ENCODE peak calls at places on chromosome 15, in six cellular contexts. V is uterus; I is HFF-Myc; G is CD8-positive, alpha-beta memory T cell; Y is aorta; T is dorsolateral prefrontal cortex. B is an unnamed sample.

GRCh38 chr15:32979710-32980109 is 214.8 kb downstream of the FMN1 start:
- DNase-seq in V (no peak), I (peak), G (no peak), Y (no peak), T (no peak), B (peak)

GRCh38 chr15:79812536-79812935 is 84.3 kb downstream of the MTHFS start:
- DNase-seq in V (no peak), I (no peak), G (no peak), Y (no peak), T (no peak), B (no peak)

GRCh38 chr15:101000271-101000681 is 81.1 kb downstream of the LRRK1 start:
- DNase-seq in V (no peak), I (no peak), G (no peak), Y (no peak), T (no peak), B (no peak)

GRCh38 chr15:63915888-63916731 is 82.4 kb upstream of the HERC1 start:
- DNase-seq in V (no peak), I (no peak), G (no peak), Y (peak), T (no peak), B (no peak)

GRCh38 chr15:69576035-69576526 is 123.5 kb downstream of the RPLP1 start:
- DNase-seq in V (no peak), I (no peak), G (peak), Y (peak), T (peak), B (no peak)

GRCh38 chr15:36658321-36658720 is 78.9 kb downstream of the CDIN1 start:
- DNase-seq in V (no peak), I (peak), G (no peak), Y (no peak), T (no peak), B (no peak)

GRCh38 chr15:63539517-63539916 is 35.1 kb downstream of the USP3 start:
- DNase-seq in V (peak), I (no peak), G (no peak), Y (no peak), T (no peak), B (no peak)

GRCh38 chr15:59281699-59282098 is 75.1 kb downstream of the LDHAL6B start:
- DNase-seq in V (no peak), I (no peak), G (no peak), Y (no peak), T (no peak), B (no peak)

GRCh38 chr15:70701891-70702568 is 61.3 kb downstream of the UACA start:
- DNase-seq in V (no peak), I (no peak), G (no peak), Y (no peak), T (no peak), B (peak)
- H3K4me3 ChIP-seq in V (peak), I (no peak), G (no peak), Y (peak), T (peak), B (peak)

DNA sequence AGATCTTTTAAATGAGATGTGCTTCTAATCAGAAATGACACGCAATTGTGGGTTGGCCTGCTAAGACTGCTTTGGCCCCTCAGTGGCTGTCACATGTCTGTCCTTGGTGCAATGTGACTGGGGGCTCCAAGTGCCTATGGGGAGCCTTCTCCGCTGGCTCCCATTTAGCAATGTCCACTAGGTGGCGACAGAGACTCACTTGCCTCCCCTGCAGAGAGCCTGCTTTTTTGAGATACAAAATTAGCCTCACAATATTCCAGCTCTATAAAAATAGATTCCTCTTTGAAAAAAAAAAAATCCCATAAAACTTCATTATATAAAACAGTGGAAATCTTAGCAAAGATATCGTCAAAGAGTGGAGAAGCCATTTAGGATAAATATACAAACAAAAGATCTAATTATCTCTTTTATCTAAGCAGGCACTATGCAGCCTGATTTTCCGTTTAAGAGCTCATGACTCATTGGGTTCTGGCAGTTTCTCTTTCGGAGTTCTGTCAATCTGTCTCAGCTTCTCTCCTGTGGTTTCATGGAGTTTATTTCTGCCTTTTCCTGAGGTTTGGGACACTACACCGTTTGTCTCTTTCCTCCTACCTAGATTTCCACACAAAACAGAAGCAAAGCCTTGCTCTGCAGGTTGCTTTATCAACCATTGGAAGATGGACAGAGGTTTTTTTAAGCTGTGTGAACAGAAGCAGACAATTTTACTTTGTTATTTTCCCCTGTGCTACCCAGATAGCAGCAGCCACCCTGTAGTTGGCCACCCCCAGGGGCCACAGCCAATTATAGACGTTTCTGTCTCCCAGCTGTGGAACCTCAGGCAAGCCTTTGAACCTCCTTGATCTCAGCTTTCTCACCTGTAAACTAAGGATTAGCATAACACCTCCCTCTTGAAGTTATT is 68.4 kb upstream of the TNFAIP8L3 start:
- DNase-seq in V (peak), I (peak), G (peak), Y (peak), T (peak), B (peak)
- H3K4me3 ChIP-seq in V (no peak), I (no peak), G (no peak), Y (no peak), T (peak), B (peak)

GRCh38 chr15:98872777-98873176 is 134.8 kb downstream of the PGPEP1L start:
- DNase-seq in V (no peak), I (no peak), G (no peak), Y (no peak), T (no peak), B (no peak)

GRCh38 chr15:98874773-98875172 is 132.8 kb downstream of the PGPEP1L start:
- DNase-seq in V (no peak), I (no peak), G (no peak), Y (no peak), T (no peak), B (no peak)

GRCh38 chr15:98875309-98875708 is 132.3 kb downstream of the PGPEP1L start:
- DNase-seq in V (no peak), I (no peak), G (no peak), Y (no peak), T (no peak), B (no peak)

GRCh38 chr15:98873441-98874218 is 134.0 kb downstream of the PGPEP1L start:
- DNase-seq in V (no peak), I (no peak), G (no peak), Y (peak), T (no peak), B (peak)

GRCh38 chr15:98874359-98874758 is 133.2 kb downstream of the PGPEP1L start:
- DNase-seq in V (no peak), I (no peak), G (no peak), Y (no peak), T (no peak), B (no peak)
- H3K4me3 ChIP-seq in V (no peak), I (peak), G (no peak), Y (no peak), T (peak), B (peak)

GRCh38 chr15:52121896-52122295 is 9.3 kb upstream of the BCL2L10 start:
- DNase-seq in V (no peak), I (no peak), G (no peak), Y (no peak), T (no peak), B (no peak)
- H3K4me3 ChIP-seq in V (no peak), I (no peak), G (no peak), Y (no peak), T (no peak), B (no peak)

GRCh38 chr15:99250001-99250400 is 620 bp upstream of the TTC23 start:
- DNase-seq in V (no peak), I (no peak), G (no peak), Y (no peak), T (no peak), B (no peak)
- H3K4me3 ChIP-seq in V (peak), I (peak), G (no peak), Y (no peak), T (peak), B (peak)

GRCh38 chr15:31225356-31225955 is 101.2 kb upstream of the KLF13 start:
- DNase-seq in V (no peak), I (no peak), G (no peak), Y (no peak), T (no peak), B (no peak)

GRCh38 chr15:31221936-31222515 is 104.6 kb upstream of the KLF13 start:
- DNase-seq in V (no peak), I (no peak), G (no peak), Y (no peak), T (no peak), B (no peak)

GRCh38 chr15:31222769-31223345 is 103.8 kb upstream of the KLF13 start:
- DNase-seq in V (no peak), I (no peak), G (no peak), Y (no peak), T (no peak), B (no peak)

GRCh38 chr15:31226011-31226410 is 100.6 kb upstream of the KLF13 start:
- DNase-seq in V (no peak), I (no peak), G (no peak), Y (no peak), T (no peak), B (no peak)

GRCh38 chr15:31223478-31224350 is 102.9 kb upstream of the KLF13 start:
- DNase-seq in V (no peak), I (no peak), G (no peak), Y (no peak), T (no peak), B (no peak)
- H3K4me3 ChIP-seq in V (no peak), I (peak), G (no peak), Y (peak), T (peak), B (peak)

GRCh38 chr15:94844533-94845390 is 613.4 kb downstream of the MCTP2 start:
- DNase-seq in V (peak), I (no peak), G (no peak), Y (peak), T (no peak), B (peak)
- H3K4me3 ChIP-seq in V (peak), I (peak), G (no peak), Y (peak), T (peak), B (peak)

DNA sequence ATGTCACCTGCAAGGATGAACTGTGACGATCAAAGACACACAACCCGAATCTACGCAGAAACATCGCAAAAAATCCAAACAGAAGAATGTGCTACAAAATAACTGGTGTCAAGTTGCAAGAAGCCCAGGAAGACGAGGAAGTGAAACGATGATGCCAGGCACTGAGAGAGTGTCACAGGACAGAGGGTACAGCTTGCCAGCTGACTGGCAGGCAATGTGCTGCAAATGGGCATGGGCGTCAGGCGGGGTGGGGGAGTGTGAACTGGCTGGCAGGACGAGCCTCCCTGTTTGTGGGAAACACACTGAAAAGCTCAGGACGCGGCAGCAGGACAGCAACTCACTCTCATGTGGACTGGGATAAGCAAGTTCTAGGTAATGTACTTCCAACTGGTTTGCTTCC is 28.9 kb upstream of the OCA2 start:
- DNase-seq in V (no peak), I (no peak), G (no peak), Y (peak), T (peak), B (no peak)
- H3K4me3 ChIP-seq in V (no peak), I (no peak), G (no peak), Y (no peak), T (no peak), B (no peak)

GRCh38 chr15:85750319-85750806 is 44.4 kb downstream of the KLHL25 start:
- DNase-seq in V (peak), I (no peak), G (no peak), Y (peak), T (peak), B (no peak)
- H3K4me3 ChIP-seq in V (peak), I (no peak), G (no peak), Y (no peak), T (peak), B (no peak)

DNA sequence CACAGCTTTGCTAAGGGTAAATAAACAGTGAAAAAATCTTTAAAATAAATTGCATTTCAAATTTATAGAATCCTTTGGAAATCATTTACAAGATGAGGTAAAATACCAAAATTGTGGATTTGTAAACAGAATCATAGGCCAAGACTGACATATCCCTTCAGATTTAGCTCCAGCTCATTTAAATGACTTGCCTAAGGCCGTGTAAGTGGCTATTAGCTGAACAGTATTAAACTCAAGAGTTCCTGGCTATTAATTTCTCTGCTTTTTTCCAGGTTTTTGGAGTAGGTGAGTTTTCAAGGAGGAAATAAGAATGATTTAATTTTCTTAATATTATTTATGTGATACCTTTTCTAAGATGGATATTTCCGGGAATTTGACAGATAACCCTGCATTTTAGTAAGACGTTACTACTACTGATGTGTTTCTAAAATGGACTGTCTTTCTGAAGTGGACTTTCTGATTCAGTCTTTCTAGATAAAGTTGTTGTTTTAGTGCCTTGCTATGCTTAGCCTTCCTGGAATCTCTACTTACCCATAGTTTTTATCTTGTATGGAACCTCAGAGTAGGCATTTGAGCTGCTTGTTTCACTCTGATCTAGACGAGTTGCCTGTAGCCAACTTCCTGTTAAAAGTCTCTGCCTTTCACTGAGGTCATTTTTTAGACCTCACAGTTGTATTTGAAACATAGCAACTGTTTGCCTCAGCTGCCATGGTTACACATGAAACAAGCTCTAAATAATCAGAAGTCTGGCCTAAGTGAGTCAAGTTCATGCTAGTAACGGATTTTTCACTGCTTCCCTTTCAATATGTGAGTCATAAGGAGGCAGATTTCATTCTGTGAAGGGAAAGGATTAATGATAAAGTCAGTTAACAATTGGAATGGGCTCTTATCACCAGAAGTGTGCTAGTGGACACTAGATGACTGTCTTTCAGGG is 127.0 kb downstream of the KLHL25 start:
- DNase-seq in V (peak), I (peak), G (peak), Y (no peak), T (no peak), B (peak)
- H3K4me3 ChIP-seq in V (no peak), I (no peak), G (no peak), Y (no peak), T (no peak), B (no peak)